ENCODE peak calls at places on chromosomes 16 and 17, in four cellular contexts. K is fibroblast of lung; B is CD8-positive, alpha-beta memory T cell; S is prostate gland. L is an unnamed sample.

GRCh38 chr16:29230671-29231091 is 175.8 kb downstream of the NPIPB11 start:
- DNase-seq in K (peak; percentile 51), B (no peak), S (no peak), L (no peak)

GRCh38 chr17:44556114-44556853 is 1.0 kb upstream of the FZD2 start:
- DNase-seq in K (peak; percentile 80), B (no peak), S (no peak), L (peak; percentile 55)

GRCh38 chr16:88008835-88009234 is 57.6 kb downstream of the BANP start:
- DNase-seq in K (no peak), S (no peak), B (no peak), L (no peak)

GRCh38 chr17:31739300-31739699 is 119.7 kb downstream of the COPRS start:
- DNase-seq in B (no peak), K (peak; percentile 84), S (no peak), L (no peak)

GRCh38 chr16:19601083-19601976 is 45.8 kb downstream of the VPS35L start:
- DNase-seq in K (peak; percentile 59), S (no peak), B (no peak), L (peak; percentile 25)

GRCh38 chr17:81003711-81004335 is 12.2 kb downstream of the CHMP6 start:
- DNase-seq in S (no peak), B (no peak), K (no peak), L (no peak)

GRCh38 chr17:16486373-16487250 is 5.4 kb downstream of the LRRC75A start:
- DNase-seq in S (peak; percentile 92), K (peak; percentile 59), B (no peak), L (peak; percentile 78)

GRCh38 chr16:77611386-77611785 is 110.9 kb upstream of the NUDT7 start:
- DNase-seq in S (no peak), B (no peak), K (peak; percentile 39), L (no peak)

GRCh38 chr16:361872-362701 is 8.3 kb downstream of the MRPL28 start:
- DNase-seq in S (peak; percentile 80), B (peak; percentile 56), K (peak; percentile 69), L (peak; percentile 84)

GRCh38 chr17:45326566-45326965 is 9.7 kb upstream of the MAP3K14 start:
- DNase-seq in K (no peak), S (no peak), B (no peak), L (no peak)

GRCh38 chr16:50697421-50697715 is 4.0 kb downstream of the NOD2 start:
- DNase-seq in B (no peak), S (no peak), K (no peak), L (no peak)

GRCh38 chr16:50697881-50698767 is 4.7 kb downstream of the NOD2 start:
- DNase-seq in K (peak; percentile 36), S (peak; percentile 31), B (no peak), L (no peak)

GRCh38 chr16:50695017-50696000 is 1.9 kb downstream of the NOD2 start:
- DNase-seq in B (no peak), S (no peak), K (no peak), L (peak; percentile 71)

GRCh38 chr16:50696126-50696525 is 2.7 kb downstream of the NOD2 start:
- DNase-seq in B (no peak), K (no peak), S (no peak), L (no peak)

DNA sequence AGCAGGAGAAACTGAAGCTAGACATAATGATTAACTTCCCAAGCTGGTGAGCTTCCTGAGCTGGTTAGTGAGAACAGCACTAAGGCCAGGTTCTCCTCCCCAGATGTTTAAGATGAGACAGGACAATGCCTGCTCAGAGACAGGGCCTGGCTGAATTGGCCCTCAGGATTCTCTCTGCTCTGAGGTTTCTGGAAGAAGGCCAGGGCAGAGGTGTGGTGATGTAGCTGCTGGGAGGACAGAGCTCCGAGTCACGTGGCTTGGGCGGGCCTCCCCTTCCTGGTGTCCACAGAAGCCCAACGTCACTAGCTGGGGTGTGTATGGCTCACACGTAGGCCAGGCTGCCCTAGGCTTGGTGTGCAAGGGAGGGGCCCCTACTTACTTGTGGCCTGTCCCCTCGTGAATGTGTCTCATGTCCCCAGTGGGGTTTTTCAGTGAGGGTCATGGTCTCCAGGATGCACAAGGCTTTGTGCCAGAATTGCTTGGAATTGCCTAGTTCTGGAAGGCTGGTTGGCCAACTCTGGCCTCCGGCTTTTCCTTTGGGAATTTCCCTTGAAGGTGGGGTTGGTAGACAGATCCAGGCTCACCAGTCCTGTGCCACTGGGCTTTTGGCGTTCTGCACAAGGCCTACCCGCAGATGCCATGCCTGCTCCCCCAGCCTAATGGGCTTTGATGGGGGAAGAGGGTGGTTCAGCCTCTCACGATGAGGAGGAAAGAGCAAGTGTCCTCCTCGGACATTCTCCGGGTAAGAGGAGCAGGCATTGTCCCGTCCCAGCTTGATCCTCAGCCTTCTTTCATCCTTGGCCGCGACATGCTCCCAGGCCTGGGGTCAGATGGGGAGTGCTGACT is 3.4 kb downstream of the NOD2 start:
- DNase-seq in K (peak; percentile 31), B (peak; percentile 30), S (peak; percentile 46), L (peak; percentile 35)
- H3K27ac ChIP-seq in K (no peak overlapping the region), B (peak overlapping the region; percentile 78), S (peak overlapping the region; percentile 33), L (peak overlapping the region; percentile 44)

GRCh38 chr16:85835956-85836705 is 36.6 kb downstream of the COX4I1 start:
- DNase-seq in B (no peak), S (no peak), K (no peak), L (no peak)
- H3K4me1 ChIP-seq in B (no peaks in the 10 kb centered on the region), S (no peaks in the 10 kb centered on the region), K (no peaks in the 10 kb centered on the region), L (no peaks in the 10 kb centered on the region)

GRCh38 chr17:37608369-37609169 is 649 bp downstream of the SYNRG start:
- DNase-seq in B (no peak), K (peak; percentile 43), S (peak; percentile 21), L (no peak)
- H3K27ac ChIP-seq in B (peak overlapping the region; percentile 60), K (peak overlapping the region; percentile 88), S (peak overlapping the region; percentile 94), L (peak overlapping the region; percentile 78)

DNA sequence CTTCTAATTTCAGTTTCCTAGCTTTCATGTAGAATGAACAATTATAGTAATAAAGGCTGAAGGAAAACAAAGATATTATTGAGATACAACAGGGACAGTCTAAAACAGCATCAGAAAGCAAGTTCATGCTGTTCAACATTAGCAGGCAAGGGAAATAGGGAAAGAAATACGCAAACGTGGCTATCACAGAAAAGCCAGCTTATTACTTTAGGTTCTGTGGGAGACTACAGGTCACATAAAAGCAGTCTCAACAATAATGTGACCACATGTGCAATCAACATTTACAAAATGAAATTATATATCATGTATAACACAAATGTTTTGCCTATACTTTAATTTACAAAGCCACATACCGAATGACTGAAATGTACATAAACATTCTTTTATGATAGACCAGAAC is 4.9 kb upstream of the TRIM37 start:
- DNase-seq in S (no peak), K (no peak), B (no peak), L (no peak)
- H3K4me1 ChIP-seq in S (peaks cover 2% of the 10 kb centered on the region), K (peaks cover 4% of the 10 kb centered on the region), B (peaks cover 7% of the 10 kb centered on the region), L (peaks cover 11% of the 10 kb centered on the region)